ENCODE peak calls at places on chromosome 3, in ten cellular contexts. A, M, O, I, B, U, X, V, T and W are unnamed samples.

GRCh38 chr3:52062499-52062898 is 6.1 kb upstream of the DUSP7 start:
- DNase-seq in A (peak; percentile 11), M (no peak), O (peak; percentile 94), I (peak; percentile 58), B (no peak), U (no peak), X (no peak), V (peak; percentile 85), T (no peak), W (no peak)

GRCh38 chr3:41900265-41900664 is 61.6 kb downstream of the ULK4 start:
- DNase-seq in A (no peak), M (no peak), O (peak; percentile 15), I (no peak), B (no peak), U (no peak), X (no peak), V (no peak), T (no peak), W (no peak)

GRCh38 chr3:134445631-134446030 is 40.2 kb downstream of the ANAPC13 start:
- DNase-seq in A (no peak), M (no peak), O (peak; percentile 86), I (no peak), B (no peak), U (no peak), X (no peak), V (no peak), T (no peak), W (no peak)

GRCh38 chr3:43025423-43025822 is 46.3 kb downstream of the GASK1A start:
- DNase-seq in A (no peak), M (no peak), O (no peak), I (no peak), B (no peak), U (no peak), X (no peak), V (no peak), T (no peak), W (no peak)

GRCh38 chr3:10273697-10274305 is 18.9 kb downstream of the GHRL start:
- DNase-seq in A (no peak), M (no peak), O (peak; percentile 31), I (no peak), B (no peak), U (no peak), X (no peak), V (no peak), T (no peak), W (no peak)

GRCh38 chr3:155416500-155417118 is 123.1 kb upstream of the STRIT1 start:
- DNase-seq in A (no peak), M (no peak), O (peak; percentile 88), I (no peak), B (no peak), U (no peak), X (no peak), V (no peak), T (no peak), W (no peak)

GRCh38 chr3:171966533-171967136 is 72.7 kb upstream of the FNDC3B start:
- DNase-seq in A (no peak), M (no peak), O (peak; percentile 59), I (no peak), B (no peak), U (no peak), X (no peak), V (no peak), T (no peak), W (no peak)

GRCh38 chr3:98994128-98994762 is 92.8 kb upstream of the DCBLD2 start:
- DNase-seq in A (no peak), M (no peak), O (peak; percentile 82), I (peak; percentile 49), B (no peak), U (no peak), X (no peak), V (peak; percentile 35), T (no peak), W (no peak)

GRCh38 chr3:129577356-129577755 is 29.1 kb downstream of the PLXND1 start:
- DNase-seq in A (peak; percentile 42), M (peak; percentile 72), O (peak; percentile 27), I (no peak), B (no peak), U (no peak), X (no peak), V (no peak), T (no peak), W (no peak)

GRCh38 chr3:30256474-30256873 is 349.9 kb upstream of the TGFBR2 start:
- DNase-seq in A (no peak), M (no peak), O (no peak), I (no peak), B (no peak), U (no peak), X (no peak), V (no peak), T (no peak), W (no peak)

GRCh38 chr3:187997946-187998561 is 155.9 kb upstream of the LPP start:
- DNase-seq in A (no peak), M (no peak), O (no peak), I (no peak), B (no peak), U (no peak), X (no peak), V (no peak), T (no peak), W (no peak)

GRCh38 chr3:105255351-105255750 is 111.4 kb upstream of the ALCAM start:
- DNase-seq in A (no peak), M (no peak), O (peak; percentile 56), I (no peak), B (no peak), U (no peak), X (no peak), V (no peak), T (no peak), W (no peak)

DNA sequence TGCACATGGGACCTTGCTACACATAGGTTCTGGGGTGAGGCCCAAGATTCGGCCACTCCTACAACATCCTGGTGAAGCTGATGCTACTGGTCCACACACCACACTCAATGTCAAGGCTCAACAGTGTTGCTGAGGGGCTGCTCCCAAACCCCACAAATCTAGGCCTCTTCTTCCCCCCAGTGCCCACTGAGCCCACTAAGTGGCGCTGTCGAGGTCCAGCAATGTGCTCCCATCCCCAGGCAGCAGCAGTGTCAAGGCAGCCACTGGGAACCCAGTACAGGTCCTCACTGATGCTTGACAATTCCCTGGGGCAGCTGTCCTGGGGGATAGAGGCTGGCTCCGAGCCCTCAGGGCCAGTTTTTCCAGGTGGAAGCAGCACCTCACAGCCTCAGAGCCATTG is 21.5 kb downstream of the SCN5A start:
- DNase-seq in A (no peak), M (peak; percentile 67), O (no peak), I (no peak), B (no peak), U (no peak), X (no peak), V (no peak), T (no peak), W (no peak)
- TF ChIP-seq CTCF in A (no peak), M (peak; percentile 52), O (peak; percentile 37), I (peak; percentile 39), B (peak; percentile 94), U (no peak), X (no peak), V (peak; percentile 55), T (no peak), W (no peak)

GRCh38 chr3:47017504-47018268 is 38.2 kb downstream of the NBEAL2 start:
- DNase-seq in A (no peak), M (no peak), O (no peak), I (no peak), B (no peak), U (no peak), X (no peak), V (no peak), T (no peak), W (no peak)
- TF ChIP-seq CTCF in A (no peak), M (no peak), O (no peak), I (no peak), B (no peak), U (no peak), X (no peak), V (no peak), T (no peak), W (no peak)

GRCh38 chr3:58296269-58296668 is 9.8 kb upstream of the RPP14 start:
- DNase-seq in A (no peak), M (no peak), O (no peak), I (no peak), B (no peak), U (no peak), X (no peak), V (no peak), T (no peak), W (no peak)

GRCh38 chr3:58296843-58297242 is 9.2 kb upstream of the RPP14 start:
- DNase-seq in A (no peak), M (no peak), O (no peak), I (no peak), B (no peak), U (no peak), X (no peak), V (no peak), T (no peak), W (no peak)

GRCh38 chr3:58298189-58298588 is 7.9 kb upstream of the RPP14 start:
- DNase-seq in A (no peak), M (no peak), O (no peak), I (no peak), B (no peak), U (no peak), X (no peak), V (no peak), T (no peak), W (no peak)

DNA sequence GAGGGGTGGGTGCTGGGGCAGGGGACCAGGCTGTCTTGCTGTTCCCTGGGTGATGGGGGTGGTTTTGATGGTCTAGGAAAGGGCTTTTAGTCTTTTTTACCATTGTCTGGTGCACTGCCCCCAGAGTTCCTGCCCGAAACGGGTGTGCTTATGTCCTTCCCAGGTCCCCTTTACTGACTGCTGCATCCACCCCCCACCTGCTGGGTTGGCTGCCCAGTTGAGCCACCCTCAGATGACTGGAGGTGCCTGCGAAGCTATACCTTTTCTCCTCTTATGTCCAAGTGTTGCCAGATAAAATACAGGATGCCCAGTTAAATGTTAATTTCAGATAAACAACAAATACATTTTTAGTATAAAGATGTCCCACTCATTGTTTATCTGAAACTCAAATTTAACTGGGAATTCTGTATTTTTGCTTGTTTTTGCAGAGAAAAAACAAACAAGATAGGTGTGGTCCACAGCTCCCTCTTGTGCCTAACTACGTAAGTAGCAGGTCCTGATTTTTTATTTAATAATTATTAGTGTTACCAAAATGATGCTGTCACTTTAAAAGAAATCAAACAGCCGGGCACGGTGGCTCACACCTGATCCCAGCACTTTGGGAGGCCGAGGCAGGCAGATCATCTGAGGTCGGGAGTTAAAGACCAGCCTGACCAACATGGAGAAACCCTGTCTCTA is 6.1 kb upstream of the RPP14 start:
- DNase-seq in A (no peak), M (no peak), O (peak; percentile 75), I (peak; percentile 13), B (no peak), U (no peak), X (no peak), V (peak; percentile 17), T (no peak), W (no peak)
- TF ChIP-seq CTCF in A (peak; percentile 65), M (peak; percentile 68), O (peak; percentile 61), I (peak; percentile 63), B (peak; percentile 42), U (peak; percentile 55), X (peak; percentile 19), V (peak; percentile 43), T (peak; percentile 66), W (no peak)

DNA sequence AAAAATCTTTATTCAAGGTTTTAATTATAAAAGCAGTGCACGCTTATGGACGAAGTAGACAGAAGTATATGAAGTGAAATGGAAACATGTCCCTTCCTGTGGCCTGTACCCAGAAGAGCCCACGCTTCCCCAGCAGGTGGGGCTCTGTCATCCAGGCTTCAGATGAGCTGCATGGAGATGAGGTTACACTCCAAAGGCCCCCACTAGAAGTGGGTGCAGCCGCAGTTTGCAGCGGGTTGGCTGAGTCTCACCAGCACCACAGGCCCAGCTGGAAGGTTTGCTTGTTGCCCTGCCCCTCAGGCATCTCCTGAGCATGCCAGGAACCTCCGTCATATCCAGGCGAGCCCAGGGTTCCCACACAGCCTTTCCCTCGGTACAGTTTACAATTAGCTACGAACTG is 33.1 kb downstream of the PRR20G start:
- DNase-seq in A (no peak), M (no peak), O (no peak), I (no peak), B (no peak), U (no peak), X (no peak), V (no peak), T (no peak), W (no peak)
- TF ChIP-seq CTCF in A (no peak), M (no peak), O (no peak), I (peak; percentile 16), B (no peak), U (no peak), X (no peak), V (peak; percentile 48), T (no peak), W (no peak)